ENCODE peak calls at places on chromosomes 4 and X, in five cellular contexts. D is cardiac fibroblast, M is lower lobe of right lung, E is psoas muscle, U is heart right ventricle. B is an unnamed sample.
A peak's percentile ranks its signal among the peaks of the same experiment; 100 is the strongest.

GRCh38 chrX:153646620-153647373 is at the start of gene DUSP9:
- DNase-seq in M (peak; percentile 40), E (no peak), D (peak; percentile 29), U (no peak), B (no peak)

GRCh38 chrX:9195199-9195880 is 161.4 kb upstream of the FAM9B start:
- DNase-seq in M (no peak), U (no peak), E (no peak), D (no peak), B (no peak)

GRCh38 chrX:109855501-109855900 is 122.4 kb upstream of the ACSL4 start:
- DNase-seq in M (no peak), D (no peak), E (no peak), U (no peak), B (no peak)

GRCh38 chrX:85503258-85504158 is 124.0 kb upstream of the POF1B start:
- DNase-seq in U (no peak), M (no peak), D (no peak), E (no peak), B (no peak)

GRCh38 chr4:182085051-182085480 is 158.1 kb upstream of the TENM3 start:
- DNase-seq in U (no peak), D (no peak), M (no peak), E (no peak), B (peak; percentile 85)

GRCh38 chr4:167786504-167786903 is 305.8 kb upstream of the ANXA10 start:
- DNase-seq in U (no peak), M (no peak), D (no peak), E (no peak), B (no peak)

GRCh38 chr4:104519588-104519987 is 24.9 kb upstream of the CXXC4 start:
- DNase-seq in U (no peak), E (no peak), M (no peak), D (no peak), B (no peak)

GRCh38 chr4:174214102-174214878 is 69.2 kb downstream of the FBXO8 start:
- DNase-seq in E (no peak), U (peak; percentile 15), D (no peak), M (no peak), B (no peak)

GRCh38 chr4:80900908-80901307 is 129.6 kb upstream of the BMP3 start:
- DNase-seq in D (no peak), E (no peak), U (no peak), M (no peak), B (no peak)

GRCh38 chrX:150446151-150446550 is 83.0 kb downstream of the MAMLD1 start:
- DNase-seq in M (no peak), U (peak; percentile 13), E (no peak), D (no peak), B (no peak)

GRCh38 chrX:38327007-38327774 is at the start of gene RPGR:
- DNase-seq in D (peak; percentile 96), E (peak; percentile 94), M (peak; percentile 96), U (peak; percentile 94), B (peak; percentile 85)

GRCh38 chrX:46567388-46567787 is 6.2 kb upstream of the CHST7 start:
- DNase-seq in U (no peak), M (no peak), E (no peak), D (no peak), B (no peak)

GRCh38 chrX:46559062-46559461 is 13.8 kb upstream of the ZNF674 start:
- DNase-seq in E (no peak), U (no peak), M (no peak), D (peak; percentile 56), B (no peak)

GRCh38 chrX:46561931-46562721 is 11.4 kb upstream of the CHST7 start:
- DNase-seq in E (no peak), U (peak; percentile 32), M (peak; percentile 47), D (no peak), B (no peak)
- H3K4me3 ChIP-seq in E (no peak overlapping the region), U (no peak overlapping the region), M (no peak overlapping the region), D (no peak overlapping the region), B (no peak overlapping the region)

GRCh38 chr4:109559625-109559982 is 442 bp upstream of the MCUB start:
- DNase-seq in U (peak; percentile 23), M (peak; percentile 48), E (peak; percentile 22), D (no peak), B (no peak)

GRCh38 chr4:109557433-109557832 is 2.6 kb upstream of the MCUB start:
- DNase-seq in D (no peak), M (no peak), U (no peak), E (no peak), B (no peak)

GRCh38 chr4:109562457-109563237 is 2.6 kb downstream of the MCUB start:
- DNase-seq in U (no peak), E (no peak), M (no peak), D (no peak), B (no peak)

GRCh38 chr4:109560687-109561452 is 824 bp downstream of the MCUB start:
- DNase-seq in U (peak; percentile 31), E (peak; percentile 36), M (no peak), D (peak; percentile 73), B (peak; percentile 59)

GRCh38 chr4:109559983-109560686 is at the start of gene MCUB:
- DNase-seq in U (peak; percentile 85), E (peak; percentile 89), M (peak; percentile 91), D (peak; percentile 92), B (peak; percentile 55)
- TF ChIP-seq CTCF in U (no peak), E (no peak), M (no peak), D (no peak), B (no peak)

GRCh38 chr4:159765402-159765801 is 662.5 kb downstream of the RAPGEF2 start:
- DNase-seq in U (no peak), E (no peak), M (no peak), D (peak; percentile 8), B (peak; percentile 33)

GRCh38 chr4:159770398-159770797 is 667.5 kb downstream of the RAPGEF2 start:
- DNase-seq in U (no peak), M (no peak), E (no peak), D (no peak), B (no peak)

GRCh38 chr4:159766241-159766640 is 663.4 kb downstream of the RAPGEF2 start:
- DNase-seq in U (no peak), M (no peak), D (no peak), E (no peak), B (no peak)

GRCh38 chr4:159770969-159771368 is 668.1 kb downstream of the RAPGEF2 start:
- DNase-seq in E (no peak), D (no peak), M (no peak), U (no peak), B (no peak)

GRCh38 chr4:159768011-159768410 is 665.1 kb downstream of the RAPGEF2 start:
- DNase-seq in E (no peak), U (no peak), D (peak; percentile 14), M (no peak), B (no peak)
- H3K4me3 ChIP-seq in E (no peak overlapping the region), U (no peak overlapping the region), D (no peak overlapping the region), M (no peak overlapping the region), B (no peak overlapping the region)

GRCh38 chr4:25531272-25531671 is 124.4 kb upstream of the SLC34A2 start:
- DNase-seq in U (no peak), M (no peak), D (no peak), E (no peak), B (no peak)
- TF ChIP-seq CTCF in U (no peak), M (peak; percentile 16), D (peak; percentile 34), E (no peak), B (peak; percentile 36)

DNA sequence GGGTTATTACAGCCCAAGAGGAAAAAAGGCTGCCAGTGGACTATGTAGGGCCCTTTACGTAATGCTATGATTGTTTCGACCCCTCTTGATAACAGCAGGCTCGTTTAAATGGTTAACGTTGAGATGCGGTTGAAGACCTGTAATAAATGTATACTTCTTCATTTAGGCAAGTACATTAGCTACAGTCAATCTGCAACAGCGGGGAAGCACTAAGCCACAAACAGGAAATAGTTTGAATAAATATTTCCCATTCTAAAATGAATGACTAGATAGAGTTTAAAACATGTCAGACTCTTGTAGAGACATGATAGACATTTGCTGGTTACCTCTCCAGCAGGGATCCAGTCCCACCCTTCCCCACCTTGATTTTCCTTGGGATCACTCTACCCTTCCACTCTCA is 38.1 kb upstream of the STIM2 start:
- DNase-seq in D (no peak), E (no peak), U (no peak), M (no peak), B (no peak)
- H3K4me3 ChIP-seq in D (no peak overlapping the region), E (no peak overlapping the region), U (no peak overlapping the region), M (no peak overlapping the region), B (no peak overlapping the region)

GRCh38 chr4:33411182-33411581 is 2691.0 kb downstream of the PCDH7 start:
- DNase-seq in D (peak; percentile 1), E (no peak), U (no peak), M (no peak), B (peak; percentile 72)

DNA sequence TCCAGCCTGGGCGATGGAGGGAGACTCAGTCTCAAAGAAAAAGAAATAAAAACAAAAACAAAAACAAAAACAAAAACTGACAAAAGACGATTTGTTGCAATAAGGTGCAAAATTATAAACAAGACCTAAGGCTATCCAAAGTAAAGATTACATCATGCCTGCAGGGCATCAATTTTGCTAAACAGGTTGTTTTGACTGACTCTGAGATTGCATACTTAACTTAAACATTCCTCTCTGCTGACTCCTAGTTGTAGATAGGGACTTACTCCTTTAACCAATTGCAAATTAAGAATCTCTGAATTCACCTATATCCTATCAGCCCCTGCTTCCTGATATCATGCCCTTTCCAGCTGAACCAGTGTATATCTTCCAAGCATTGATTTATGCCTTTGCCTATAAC is 2687.3 kb downstream of the PCDH7 start:
- DNase-seq in U (no peak), M (no peak), D (no peak), E (no peak), B (no peak)
- TF ChIP-seq CTCF in U (no peak), M (no peak), D (no peak), E (no peak), B (no peak)

DNA sequence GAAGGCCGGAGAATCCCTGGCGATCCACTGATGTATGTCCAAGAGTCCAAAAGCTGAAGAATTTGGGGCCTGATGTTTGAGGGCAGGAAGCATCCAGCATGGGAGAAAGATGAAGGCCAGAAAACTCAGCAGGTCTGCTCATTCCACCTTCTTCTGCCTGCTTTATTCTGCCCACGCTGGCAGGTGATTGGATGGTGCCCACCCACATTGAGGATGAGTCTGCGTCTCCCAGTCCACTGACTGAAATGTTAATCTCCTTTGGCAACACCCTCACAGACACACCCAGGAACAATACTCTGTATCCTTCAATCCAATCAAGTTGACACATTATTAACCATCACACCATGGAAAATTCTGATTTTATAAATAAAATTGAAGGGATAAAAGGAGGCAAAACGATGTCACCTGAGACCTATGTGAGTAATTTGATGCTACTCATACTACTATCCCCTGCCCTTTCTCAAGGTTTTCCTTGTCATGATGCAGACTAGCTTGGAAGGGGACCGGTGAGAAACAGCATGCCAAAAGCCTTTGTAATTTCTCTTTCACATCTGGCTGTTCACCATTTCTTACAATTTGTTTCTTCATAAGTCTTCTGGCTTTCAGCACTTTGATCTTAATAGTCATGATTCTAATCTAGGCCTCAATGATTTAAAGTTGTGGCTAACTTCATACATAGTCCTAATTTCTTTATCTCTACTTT is 9.7 kb upstream of the PYURF start:
- DNase-seq in D (peak; percentile 8), U (no peak), E (no peak), M (no peak), B (no peak)
- H3K4me3 ChIP-seq in D (no peak overlapping the region), U (no peak overlapping the region), E (no peak overlapping the region), M (no peak overlapping the region), B (no peak overlapping the region)

GRCh38 chrX:64850371-64851082 is 125.7 kb downstream of the ZC4H2 start:
- DNase-seq in D (no peak), M (no peak), E (no peak), U (no peak), B (no peak)
- TF ChIP-seq CTCF in D (no peak), M (no peak), E (no peak), U (no peak), B (no peak)

B was measured in astrocyte of the cerebellum.